ENCODE peak calls at places on chromosomes 11 and 22, in nine cellular contexts. One of them, this sample, is unnamed.

GRCh38 chr11:10674991-10675440 is 18.5 kb downstream of the IRAG1 start:
- DNase-seq in H7: no peak
- DNase-seq in prostate gland: no peak
- DNase-seq in astrocyte of the cerebellum: no peak
- DNase-seq in activated naive CD4-positive, alpha-beta T cell: no peak
- DNase-seq in activated CD4-positive, alpha-beta T cell treated with anti-CD3 and anti-CD28 coated beads, Interleukin-2, amount 10 ng/mL, durations not matched to agents 24 days and 14 days: no peak
- DNase-seq in heart right ventricle: peak; percentile 34
- DNase-seq in SHP77 treated with DMSO at 0.1 percent for 48 hours: no peak
- DNase-seq in Right ventricle myocardium superior: peak; percentile 71
- DNase-seq in this sample: no peak

GRCh38 chr11:57340228-57340627 is 2.1 kb downstream of the P2RX3 start:
- DNase-seq in H7: peak; percentile 78
- DNase-seq in prostate gland: no peak
- DNase-seq in astrocyte of the cerebellum: no peak
- DNase-seq in activated naive CD4-positive, alpha-beta T cell: no peak
- DNase-seq in activated CD4-positive, alpha-beta T cell treated with anti-CD3 and anti-CD28 coated beads, Interleukin-2, amount 10 ng/mL, durations not matched to agents 24 days and 14 days: no peak
- DNase-seq in heart right ventricle: no peak
- DNase-seq in SHP77 treated with DMSO at 0.1 percent for 48 hours: no peak
- DNase-seq in Right ventricle myocardium superior: no peak
- DNase-seq in this sample: no peak

GRCh38 chr11:69642913-69643632 is 2.1 kb downstream of the CCND1 start:
- DNase-seq in H7: peak; percentile 95
- DNase-seq in prostate gland: peak; percentile 76
- DNase-seq in astrocyte of the cerebellum: peak; percentile 60
- DNase-seq in activated naive CD4-positive, alpha-beta T cell: peak; percentile 61
- DNase-seq in activated CD4-positive, alpha-beta T cell treated with anti-CD3 and anti-CD28 coated beads, Interleukin-2, amount 10 ng/mL, durations not matched to agents 24 days and 14 days: peak; percentile 93
- DNase-seq in heart right ventricle: peak; percentile 77
- DNase-seq in SHP77 treated with DMSO at 0.1 percent for 48 hours: peak; percentile 59
- DNase-seq in Right ventricle myocardium superior: peak; percentile 88
- DNase-seq in this sample: peak; percentile 87

GRCh38 chr22:17369553-17370035 is 334 bp downstream of the CECR2 start:
- DNase-seq in H7: peak; percentile 80
- DNase-seq in prostate gland: no peak
- DNase-seq in astrocyte of the cerebellum: no peak
- DNase-seq in activated naive CD4-positive, alpha-beta T cell: no peak
- DNase-seq in activated CD4-positive, alpha-beta T cell treated with anti-CD3 and anti-CD28 coated beads, Interleukin-2, amount 10 ng/mL, durations not matched to agents 24 days and 14 days: peak; percentile 77
- DNase-seq in heart right ventricle: peak; percentile 20
- DNase-seq in SHP77 treated with DMSO at 0.1 percent for 48 hours: no peak
- DNase-seq in Right ventricle myocardium superior: peak; percentile 64
- DNase-seq in this sample: no peak

GRCh38 chr22:36029406-36029755 is 757 bp upstream of the RBFOX2 start:
- DNase-seq in H7: no peak
- DNase-seq in prostate gland: no peak
- DNase-seq in astrocyte of the cerebellum: no peak
- DNase-seq in activated naive CD4-positive, alpha-beta T cell: no peak
- DNase-seq in activated CD4-positive, alpha-beta T cell treated with anti-CD3 and anti-CD28 coated beads, Interleukin-2, amount 10 ng/mL, durations not matched to agents 24 days and 14 days: no peak
- DNase-seq in heart right ventricle: no peak
- DNase-seq in SHP77 treated with DMSO at 0.1 percent for 48 hours: no peak
- DNase-seq in Right ventricle myocardium superior: no peak
- DNase-seq in this sample: no peak

GRCh38 chr22:33535937-33536875 is 384.1 kb downstream of the LARGE1 start:
- DNase-seq in H7: no peak
- DNase-seq in prostate gland: no peak
- DNase-seq in astrocyte of the cerebellum: no peak
- DNase-seq in activated naive CD4-positive, alpha-beta T cell: no peak
- DNase-seq in activated CD4-positive, alpha-beta T cell treated with anti-CD3 and anti-CD28 coated beads, Interleukin-2, amount 10 ng/mL, durations not matched to agents 24 days and 14 days: no peak
- DNase-seq in heart right ventricle: no peak
- DNase-seq in SHP77 treated with DMSO at 0.1 percent for 48 hours: no peak
- DNase-seq in Right ventricle myocardium superior: no peak
- DNase-seq in this sample: no peak

GRCh38 chr22:30212996-30213441 is 33.5 kb downstream of the LIF start:
- DNase-seq in H7: no peak
- DNase-seq in prostate gland: no peak
- DNase-seq in astrocyte of the cerebellum: peak; percentile 50
- DNase-seq in activated naive CD4-positive, alpha-beta T cell: no peak
- DNase-seq in activated CD4-positive, alpha-beta T cell treated with anti-CD3 and anti-CD28 coated beads, Interleukin-2, amount 10 ng/mL, durations not matched to agents 24 days and 14 days: no peak
- DNase-seq in heart right ventricle: no peak
- DNase-seq in SHP77 treated with DMSO at 0.1 percent for 48 hours: no peak
- DNase-seq in Right ventricle myocardium superior: no peak
- DNase-seq in this sample: no peak

GRCh38 chr11:64065141-64065465 is 29.4 kb downstream of the FLRT1 start:
- DNase-seq in H7: no peak
- DNase-seq in prostate gland: no peak
- DNase-seq in astrocyte of the cerebellum: no peak
- DNase-seq in activated naive CD4-positive, alpha-beta T cell: no peak
- DNase-seq in activated CD4-positive, alpha-beta T cell treated with anti-CD3 and anti-CD28 coated beads, Interleukin-2, amount 10 ng/mL, durations not matched to agents 24 days and 14 days: no peak
- DNase-seq in heart right ventricle: no peak
- DNase-seq in SHP77 treated with DMSO at 0.1 percent for 48 hours: no peak
- DNase-seq in Right ventricle myocardium superior: no peak
- DNase-seq in this sample: no peak

GRCh38 chr11:73306069-73306468 is 2.0 kb upstream of the ARHGEF17 start:
- DNase-seq in H7: peak; percentile 67
- DNase-seq in prostate gland: no peak
- DNase-seq in astrocyte of the cerebellum: no peak
- DNase-seq in activated naive CD4-positive, alpha-beta T cell: no peak
- DNase-seq in activated CD4-positive, alpha-beta T cell treated with anti-CD3 and anti-CD28 coated beads, Interleukin-2, amount 10 ng/mL, durations not matched to agents 24 days and 14 days: no peak
- DNase-seq in heart right ventricle: no peak
- DNase-seq in SHP77 treated with DMSO at 0.1 percent for 48 hours: no peak
- DNase-seq in Right ventricle myocardium superior: no peak
- DNase-seq in this sample: no peak

GRCh38 chr11:111378773-111379499 is at the start of gene POU2AF1:
- DNase-seq in H7: peak; percentile 47
- DNase-seq in prostate gland: no peak
- DNase-seq in astrocyte of the cerebellum: peak; percentile 40
- DNase-seq in activated naive CD4-positive, alpha-beta T cell: peak; percentile 41
- DNase-seq in activated CD4-positive, alpha-beta T cell treated with anti-CD3 and anti-CD28 coated beads, Interleukin-2, amount 10 ng/mL, durations not matched to agents 24 days and 14 days: peak; percentile 92
- DNase-seq in heart right ventricle: no peak
- DNase-seq in SHP77 treated with DMSO at 0.1 percent for 48 hours: no peak
- DNase-seq in Right ventricle myocardium superior: peak; percentile 46
- DNase-seq in this sample: peak; percentile 46

GRCh38 chr11:44005956-44006355 is 41.8 kb upstream of the ACCSL start:
- DNase-seq in H7: peak; percentile 14
- DNase-seq in prostate gland: no peak
- DNase-seq in astrocyte of the cerebellum: no peak
- DNase-seq in activated naive CD4-positive, alpha-beta T cell: no peak
- DNase-seq in activated CD4-positive, alpha-beta T cell treated with anti-CD3 and anti-CD28 coated beads, Interleukin-2, amount 10 ng/mL, durations not matched to agents 24 days and 14 days: no peak
- DNase-seq in heart right ventricle: no peak
- DNase-seq in SHP77 treated with DMSO at 0.1 percent for 48 hours: no peak
- DNase-seq in Right ventricle myocardium superior: no peak
- DNase-seq in this sample: no peak

GRCh38 chr11:116731097-116731761 is 41.6 kb downstream of the BUD13 start:
- DNase-seq in H7: peak; percentile 88
- DNase-seq in prostate gland: no peak
- DNase-seq in astrocyte of the cerebellum: no peak
- DNase-seq in activated naive CD4-positive, alpha-beta T cell: no peak
- DNase-seq in activated CD4-positive, alpha-beta T cell treated with anti-CD3 and anti-CD28 coated beads, Interleukin-2, amount 10 ng/mL, durations not matched to agents 24 days and 14 days: no peak
- DNase-seq in heart right ventricle: no peak
- DNase-seq in SHP77 treated with DMSO at 0.1 percent for 48 hours: no peak
- DNase-seq in Right ventricle myocardium superior: no peak
- DNase-seq in this sample: no peak

GRCh38 chr22:29877620-29878019 is 5.4 kb upstream of the MTMR3 start:
- DNase-seq in H7: no peak
- DNase-seq in prostate gland: no peak
- DNase-seq in astrocyte of the cerebellum: peak; percentile 49
- DNase-seq in activated naive CD4-positive, alpha-beta T cell: no peak
- DNase-seq in activated CD4-positive, alpha-beta T cell treated with anti-CD3 and anti-CD28 coated beads, Interleukin-2, amount 10 ng/mL, durations not matched to agents 24 days and 14 days: no peak
- DNase-seq in heart right ventricle: no peak
- DNase-seq in SHP77 treated with DMSO at 0.1 percent for 48 hours: no peak
- DNase-seq in Right ventricle myocardium superior: no peak
- DNase-seq in this sample: no peak

GRCh38 chr11:14273885-14274284 is 85.1 kb downstream of the RRAS2 start:
- DNase-seq in H7: no peak
- DNase-seq in prostate gland: no peak
- DNase-seq in astrocyte of the cerebellum: no peak
- DNase-seq in activated naive CD4-positive, alpha-beta T cell: no peak
- DNase-seq in activated CD4-positive, alpha-beta T cell treated with anti-CD3 and anti-CD28 coated beads, Interleukin-2, amount 10 ng/mL, durations not matched to agents 24 days and 14 days: no peak
- DNase-seq in heart right ventricle: no peak
- DNase-seq in SHP77 treated with DMSO at 0.1 percent for 48 hours: no peak
- DNase-seq in Right ventricle myocardium superior: no peak
- DNase-seq in this sample: no peak

GRCh38 chr22:48287031-48287430 is 1524.6 kb downstream of the TBC1D22A start:
- DNase-seq in H7: no peak
- DNase-seq in prostate gland: no peak
- DNase-seq in astrocyte of the cerebellum: no peak
- DNase-seq in activated naive CD4-positive, alpha-beta T cell: no peak
- DNase-seq in activated CD4-positive, alpha-beta T cell treated with anti-CD3 and anti-CD28 coated beads, Interleukin-2, amount 10 ng/mL, durations not matched to agents 24 days and 14 days: no peak
- DNase-seq in heart right ventricle: no peak
- DNase-seq in SHP77 treated with DMSO at 0.1 percent for 48 hours: no peak
- DNase-seq in Right ventricle myocardium superior: no peak
- DNase-seq in this sample: no peak

GRCh38 chr11:27150098-27150497 is 109.5 kb downstream of the BBOX1 start:
- DNase-seq in H7: no peak
- DNase-seq in prostate gland: no peak
- DNase-seq in astrocyte of the cerebellum: no peak
- DNase-seq in activated naive CD4-positive, alpha-beta T cell: no peak
- DNase-seq in activated CD4-positive, alpha-beta T cell treated with anti-CD3 and anti-CD28 coated beads, Interleukin-2, amount 10 ng/mL, durations not matched to agents 24 days and 14 days: no peak
- DNase-seq in heart right ventricle: no peak
- DNase-seq in SHP77 treated with DMSO at 0.1 percent for 48 hours: no peak
- DNase-seq in Right ventricle myocardium superior: no peak
- DNase-seq in this sample: no peak

GRCh38 chr11:35177370-35177769 is 38.4 kb downstream of the CD44 start:
- DNase-seq in H7: no peak
- DNase-seq in prostate gland: no peak
- DNase-seq in astrocyte of the cerebellum: peak; percentile 44
- DNase-seq in activated naive CD4-positive, alpha-beta T cell: no peak
- DNase-seq in activated CD4-positive, alpha-beta T cell treated with anti-CD3 and anti-CD28 coated beads, Interleukin-2, amount 10 ng/mL, durations not matched to agents 24 days and 14 days: peak; percentile 91
- DNase-seq in heart right ventricle: no peak
- DNase-seq in SHP77 treated with DMSO at 0.1 percent for 48 hours: no peak
- DNase-seq in Right ventricle myocardium superior: no peak
- DNase-seq in this sample: no peak

GRCh38 chr11:44611687-44612437 is 46.4 kb downstream of the CD82 start:
- DNase-seq in H7: no peak
- DNase-seq in prostate gland: no peak
- DNase-seq in astrocyte of the cerebellum: no peak
- DNase-seq in activated naive CD4-positive, alpha-beta T cell: no peak
- DNase-seq in activated CD4-positive, alpha-beta T cell treated with anti-CD3 and anti-CD28 coated beads, Interleukin-2, amount 10 ng/mL, durations not matched to agents 24 days and 14 days: peak; percentile 89
- DNase-seq in heart right ventricle: peak; percentile 41
- DNase-seq in SHP77 treated with DMSO at 0.1 percent for 48 hours: no peak
- DNase-seq in Right ventricle myocardium superior: no peak
- DNase-seq in this sample: peak; percentile 71

GRCh38 chr11:61083601-61084147 is 18.6 kb upstream of the CD5 start:
- DNase-seq in H7: no peak
- DNase-seq in prostate gland: no peak
- DNase-seq in astrocyte of the cerebellum: no peak
- DNase-seq in activated naive CD4-positive, alpha-beta T cell: peak; percentile 29
- DNase-seq in activated CD4-positive, alpha-beta T cell treated with anti-CD3 and anti-CD28 coated beads, Interleukin-2, amount 10 ng/mL, durations not matched to agents 24 days and 14 days: peak; percentile 93
- DNase-seq in heart right ventricle: no peak
- DNase-seq in SHP77 treated with DMSO at 0.1 percent for 48 hours: no peak
- DNase-seq in Right ventricle myocardium superior: no peak
- DNase-seq in this sample: peak; percentile 75